ENCODE peak calls at places on chromosomes 16 and 17, in nine cellular contexts. N, V, J, C, O, F, T, Q and Z are unnamed samples.

GRCh38 chr17:29237476-29238132 is 9.1 kb upstream of the CRYBA1 start:
- DNase-seq in V (no peak), Q (no peak), T (no peak), C (peak; percentile 77), J (peak; percentile 76), N (no peak), F (no peak), O (no peak), Z (no peak)

GRCh38 chr16:84600343-84601229 is 17.3 kb downstream of the COTL1 start:
- DNase-seq in O (peak; percentile 66), N (no peak), Q (no peak), C (no peak), J (peak; percentile 46), V (peak; percentile 32), T (no peak), F (no peak), Z (peak; percentile 79)

GRCh38 chr16:83698964-83699363 is 108.8 kb upstream of the HSBP1 start:
- DNase-seq in Q (no peak), N (no peak), J (no peak), C (peak; percentile 70), F (no peak), T (peak; percentile 48), O (no peak), V (no peak), Z (no peak)

GRCh38 chr16:75385507-75386152 is 47.7 kb downstream of the CFDP1 start:
- DNase-seq in O (no peak), J (peak; percentile 86), F (no peak), V (no peak), T (peak; percentile 80), C (peak; percentile 90), Q (no peak), N (no peak), Z (peak; percentile 50)

GRCh38 chr16:86965840-86966239 is 351.4 kb downstream of the C16orf95 start:
- DNase-seq in Q (no peak), C (no peak), V (no peak), J (no peak), T (no peak), O (no peak), F (no peak), N (no peak), Z (no peak)

GRCh38 chr16:2752850-2753522 is 548 bp downstream of the SRRM2 start:
- DNase-seq in C (peak; percentile 75), J (peak; percentile 72), N (peak; percentile 86), O (peak; percentile 75), V (peak; percentile 61), F (no peak), Q (no peak), T (peak; percentile 56), Z (peak; percentile 87)

GRCh38 chr17:32103476-32104113 is 38.7 kb upstream of the RHOT1 start:
- DNase-seq in T (peak; percentile 20), N (peak; percentile 43), O (no peak), C (peak; percentile 88), Q (no peak), J (no peak), F (no peak), V (no peak), Z (no peak)

GRCh38 chr17:13557077-13557476 is 44.7 kb downstream of the HS3ST3A1 start:
- DNase-seq in F (no peak), V (no peak), C (peak; percentile 74), O (no peak), Q (no peak), T (no peak), J (peak; percentile 75), N (no peak), Z (no peak)

GRCh38 chr16:60989592-60989991 is 1046.6 kb downstream of the CDH8 start:
- DNase-seq in F (no peak), C (no peak), V (no peak), T (no peak), J (no peak), Q (no peak), N (no peak), O (no peak), Z (no peak)

GRCh38 chr17:70865993-70866804 is 696.9 kb downstream of the KCNJ2 start:
- DNase-seq in V (no peak), T (no peak), N (no peak), Q (no peak), F (no peak), C (peak; percentile 25), O (no peak), J (no peak), Z (no peak)

GRCh38 chr16:71557299-71557698 is 19.6 kb downstream of the TAT start:
- DNase-seq in N (no peak), T (no peak), O (no peak), C (no peak), V (no peak), F (no peak), J (no peak), Q (no peak), Z (no peak)

GRCh38 chr17:11871773-11872172 is 125.5 kb downstream of the ZNF18 start:
- DNase-seq in O (no peak), Q (no peak), F (no peak), C (no peak), V (no peak), T (no peak), J (no peak), N (no peak), Z (no peak)

DNA sequence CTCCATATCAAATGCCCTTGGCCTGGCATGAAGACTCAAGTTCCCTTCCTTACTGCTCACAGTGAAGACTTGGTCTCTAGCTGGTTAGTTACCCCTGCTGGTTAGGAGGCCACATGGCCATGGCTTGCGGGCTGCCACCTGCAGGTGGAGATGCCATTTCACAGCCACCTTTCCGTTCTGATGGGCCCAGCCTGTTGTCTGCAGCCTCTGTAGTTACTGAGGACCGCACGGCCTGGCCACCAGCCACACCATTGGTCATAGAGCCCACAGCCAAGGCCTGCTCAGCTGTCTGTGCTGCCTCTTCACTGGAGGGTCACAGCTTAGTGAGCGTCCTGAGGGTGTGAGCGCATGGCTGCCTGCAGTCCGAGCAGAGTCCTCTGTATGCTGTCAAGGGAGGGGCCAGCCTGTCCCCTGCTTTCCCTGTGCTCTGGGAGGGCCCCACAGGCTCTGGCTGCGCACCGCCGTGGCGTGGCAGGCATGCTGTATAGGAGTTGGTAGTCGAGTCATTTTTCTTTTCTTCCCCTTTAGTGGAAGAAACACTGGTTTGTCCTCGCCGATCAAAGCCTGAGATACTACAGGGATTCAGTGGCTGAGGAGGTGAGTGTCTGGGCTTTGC is 59.2 kb downstream of the PLD6 start:
- DNase-seq in O (peak; percentile 46), F (no peak), V (no peak), J (no peak), T (no peak), C (no peak), Q (peak; percentile 69), N (no peak), Z (no peak)
- TF ChIP-seq CTCF in O (peak; percentile 48), F (peak; percentile 84), V (no peak), J (peak; percentile 28), T (no peak), C (peak; percentile 13), Q (no peak), N (no peak), Z (no peak)

GRCh38 chr16:90020838-90021382 is 1.7 kb upstream of the DBNDD1 start:
- DNase-seq in F (no peak), O (no peak), Q (no peak), J (peak; percentile 57), T (no peak), N (no peak), V (no peak), C (peak; percentile 3), Z (no peak)

GRCh38 chr16:90019201-90019542 is at the start of gene DBNDD1:
- DNase-seq in O (no peak), Q (no peak), T (no peak), J (no peak), C (no peak), F (no peak), N (peak; percentile 56), V (no peak), Z (no peak)

GRCh38 chr16:90020260-90020837 is 1.1 kb upstream of the DBNDD1 start:
- DNase-seq in Q (no peak), C (no peak), V (no peak), J (peak; percentile 48), O (no peak), N (no peak), F (no peak), T (no peak), Z (no peak)

GRCh38 chr16:90018297-90019200 is 707 bp downstream of the DBNDD1 start:
- DNase-seq in T (no peak), Q (peak; percentile 44), O (no peak), F (no peak), V (no peak), J (no peak), C (no peak), N (peak; percentile 64), Z (no peak)

DNA sequence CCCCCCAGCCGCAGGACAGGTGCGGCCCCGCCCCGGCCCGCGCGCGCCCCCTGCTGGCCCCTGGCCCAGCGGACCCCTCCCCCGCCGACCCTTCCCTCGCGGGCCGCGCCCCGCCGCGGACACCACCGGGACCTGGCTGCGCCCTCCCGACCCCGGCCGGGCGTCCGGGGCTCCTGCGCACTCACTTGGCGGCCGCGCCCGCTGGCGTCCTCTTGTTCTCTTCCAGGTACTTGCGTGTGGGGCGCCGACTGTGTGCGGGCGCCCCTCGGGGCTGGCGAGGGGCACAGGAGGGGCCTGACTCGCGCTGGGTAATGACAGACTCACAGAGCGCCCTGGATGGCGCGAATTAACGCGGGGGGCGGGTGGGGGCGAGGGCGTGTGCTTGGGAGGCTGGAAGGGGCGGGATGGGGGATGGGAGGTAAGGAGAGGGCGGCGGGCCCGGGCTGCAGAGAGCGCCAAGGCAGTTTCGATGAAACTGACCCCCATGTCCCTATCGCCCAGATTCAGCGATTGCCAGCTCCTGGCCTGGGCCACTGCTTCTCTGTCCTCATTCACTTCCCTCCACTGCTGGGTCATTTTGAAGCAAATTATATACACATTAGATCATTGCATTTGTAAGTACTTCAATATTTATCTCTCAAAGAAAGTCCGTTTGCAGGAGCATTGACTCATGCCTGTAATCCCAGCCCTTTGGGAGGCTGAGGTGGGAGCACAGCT is 445 bp upstream of the DBNDD1 start:
- DNase-seq in T (no peak), V (peak; percentile 54), J (peak; percentile 86), Q (peak; percentile 70), C (peak; percentile 46), N (peak; percentile 40), O (peak; percentile 35), F (no peak), Z (peak; percentile 85)
- TF ChIP-seq CTCF in T (no peak), V (no peak), J (no peak), Q (no peak), C (no peak), N (no peak), O (peak; percentile 41), F (no peak), Z (peak; percentile 43)

GRCh38 chr17:40554646-40555295 is 10.5 kb downstream of the CCR7 start:
- DNase-seq in F (no peak), Q (peak; percentile 6), C (no peak), V (no peak), O (peak; percentile 65), N (peak; percentile 21), T (no peak), J (no peak), Z (no peak)
- TF ChIP-seq CTCF in F (no peak), Q (no peak), C (no peak), V (no peak), O (no peak), N (no peak), T (no peak), J (no peak), Z (no peak)

DNA sequence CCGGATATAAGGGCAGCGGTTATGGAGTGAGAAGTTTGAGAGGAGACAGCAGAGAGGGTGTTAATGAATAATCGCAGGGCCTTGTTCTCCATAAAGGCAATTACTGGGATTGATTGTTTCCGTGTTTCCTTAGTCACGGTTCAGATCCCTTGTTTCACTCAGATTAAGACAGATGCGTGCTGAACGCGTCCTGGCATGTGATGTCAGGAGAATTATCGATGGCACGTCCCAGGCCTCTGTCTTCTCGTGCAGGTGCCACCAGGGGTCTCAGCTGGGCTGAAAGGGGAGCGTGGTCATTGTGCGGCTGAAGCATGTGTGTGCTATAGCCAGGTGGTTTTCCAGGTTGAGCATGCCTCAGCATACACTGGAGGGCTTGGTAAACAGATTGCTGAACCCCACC is 142.4 kb upstream of the NOL11 start:
- DNase-seq in V (no peak), J (no peak), C (no peak), T (no peak), O (no peak), N (no peak), F (no peak), Q (no peak), Z (peak; percentile 51)
- TF ChIP-seq CTCF in V (no peak), J (no peak), C (no peak), T (no peak), O (no peak), N (no peak), F (no peak), Q (no peak), Z (peak; percentile 54)